ENCODE peak calls at places on chromosomes 4 and X, in six cellular contexts. C is neuronal stem cell, L is mesendoderm, B is H9, J is H1, H is mesenchymal stem cell. V is an unnamed sample.

GRCh38 chrX:103919336-103919682 is 43.1 kb upstream of the TMSB15B start:
- DNase-seq in J (no peak), H (peak), C (no peak), B (no peak), L (no peak), V (peak)

GRCh38 chr4:158111241-158111640 is 61.6 kb downstream of the GASK1B start:
- DNase-seq in J (no peak), C (no peak), H (no peak), B (no peak), L (no peak), V (peak)

GRCh38 chrX:104098151-104098808 is 14.0 kb upstream of the ZCCHC18 start:
- DNase-seq in L (peak), C (peak), H (peak), B (no peak), J (no peak), V (peak)

GRCh38 chr4:56293121-56293520 is 94.2 kb downstream of the AASDH start:
- DNase-seq in B (no peak), L (no peak), C (no peak), H (no peak), J (no peak), V (no peak)

GRCh38 chrX:110853610-110854009 is 58.0 kb upstream of the CHRDL1 start:
- DNase-seq in H (peak), C (no peak), J (no peak), L (peak), B (peak), V (no peak)

GRCh38 chr4:154332681-154333421 is 158.7 kb downstream of the DCHS2 start:
- DNase-seq in H (peak), B (peak), J (peak), C (no peak), L (peak), V (peak)

GRCh38 chrX:38803286-38803608 is 2.0 kb downstream of the MID1IP1 start:
- DNase-seq in B (no peak), L (no peak), H (no peak), C (no peak), J (no peak), V (no peak)

GRCh38 chr4:155687380-155687982 is 20.8 kb downstream of the GUCY1A1 start:
- DNase-seq in C (no peak), H (no peak), B (no peak), J (no peak), L (no peak), V (no peak)

GRCh38 chr4:117983541-117984451 is 50.5 kb upstream of the NDST3 start:
- DNase-seq in H (peak), L (no peak), J (no peak), B (no peak), C (no peak), V (peak)

GRCh38 chr4:70927502-70928139 is 25.5 kb downstream of the MOB1B start:
- DNase-seq in J (no peak), H (no peak), L (no peak), B (no peak), C (no peak), V (no peak)

GRCh38 chr4:170090667-170091052 is 904 bp upstream of the AADAT start:
- DNase-seq in J (no peak), H (peak), B (no peak), C (no peak), L (peak), V (peak)

GRCh38 chrX:129737921-129738320 is 858 bp upstream of the XPNPEP2 start:
- DNase-seq in C (no peak), L (no peak), J (no peak), H (peak), B (no peak), V (peak)

GRCh38 chr4:165131247-165131832 is 18.7 kb upstream of the TMEM192 start:
- DNase-seq in B (peak), L (peak), C (peak), H (peak), J (peak), V (peak)

GRCh38 chrX:155068165-155068564 is 2.8 kb downstream of the CMC4 start:
- DNase-seq in J (no peak), H (peak), L (no peak), C (no peak), B (no peak), V (peak)

GRCh38 chr4:134952775-134953174 is 751.2 kb upstream of the PABPC4L start:
- DNase-seq in J (no peak), L (no peak), B (no peak), C (no peak), H (no peak), V (no peak)

GRCh38 chr4:76341063-76341462 is 34.5 kb downstream of the STBD1 start:
- DNase-seq in L (no peak), B (no peak), C (no peak), H (peak), J (no peak), V (peak)

GRCh38 chr4:121154103-121154515 is 10.0 kb downstream of the TNIP3 start:
- DNase-seq in H (no peak), B (no peak), J (no peak), L (no peak), C (no peak), V (no peak)

GRCh38 chrX:5870238-5870637 is 358.4 kb downstream of the NLGN4X start:
- DNase-seq in H (peak), J (no peak), C (no peak), B (no peak), L (no peak), V (no peak)

GRCh38 chr4:41964401-41964800 is 17.2 kb upstream of the DCAF4L1 start:
- DNase-seq in L (no peak), C (no peak), H (no peak), J (no peak), B (no peak), V (no peak)

GRCh38 chr4:183503497-183504063 is 1.3 kb upstream of the ING2 start:
- DNase-seq in C (no peak), J (no peak), B (no peak), L (no peak), H (no peak), V (no peak)

GRCh38 chrX:146707781-146708180 is 101.8 kb upstream of the CXorf51B start:
- DNase-seq in H (no peak), C (no peak), L (peak), J (peak), B (peak), V (no peak)

GRCh38 chr4:17613761-17614415 is 553 bp upstream of the MED28 start:
- DNase-seq in H (peak), B (no peak), C (peak), L (no peak), J (no peak), V (peak)

GRCh38 chrX:136619889-136620505 is 28.0 kb upstream of the CD40LG start:
- DNase-seq in L (no peak), H (no peak), B (no peak), J (no peak), C (no peak), V (no peak)

GRCh38 chr4:95742179-95742578 is 97.7 kb upstream of the PDHA2 start:
- DNase-seq in B (no peak), J (no peak), H (no peak), L (no peak), C (no peak), V (no peak)

DNA sequence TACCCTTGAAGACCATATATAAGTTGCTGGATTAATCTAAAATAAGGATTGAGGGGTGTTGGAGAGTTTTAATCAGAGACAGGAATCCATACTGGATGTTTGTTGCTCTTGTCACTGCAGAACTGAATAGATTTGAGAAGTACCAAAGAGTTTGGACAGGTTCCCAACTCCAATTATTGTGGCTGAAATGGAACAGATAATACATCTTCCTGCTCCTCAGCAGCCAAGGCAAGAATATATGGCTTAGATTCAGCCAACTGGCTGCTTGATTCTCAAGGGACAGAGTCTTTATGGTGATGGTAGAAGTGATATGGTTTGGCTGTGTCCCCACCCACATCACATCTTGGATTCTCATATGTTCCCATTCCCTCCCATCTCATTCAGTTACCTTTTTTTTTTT is 97.0 kb upstream of the PDHA2 start:
- DNase-seq in J (no peak), L (no peak), B (no peak), H (no peak), C (no peak), V (no peak)
- H2BK15ac ChIP-seq in J (no peak), L (no peak), B (no peak), H (no peak), C (no peak), V (no peak)

GRCh38 chr4:139039044-139039443 is 23.5 kb downstream of the NOCT start:
- DNase-seq in J (no peak), B (no peak), L (no peak), C (no peak), H (no peak), V (no peak)

GRCh38 chr4:139042981-139043460 is 27.4 kb downstream of the NOCT start:
- DNase-seq in H (no peak), B (no peak), J (no peak), L (no peak), C (no peak), V (peak)
- H2BK15ac ChIP-seq in H (no peak), B (no peak), J (no peak), L (no peak), C (no peak), V (no peak)

GRCh38 chrX:56762220-56762619 is 33.2 kb downstream of the NBDY start:
- DNase-seq in J (no peak), C (no peak), L (no peak), B (no peak), H (no peak), V (no peak)
- H2BK15ac ChIP-seq in J (no peak), C (no peak), L (no peak), B (no peak), H (no peak), V (no peak)

GRCh38 chr4:136336479-136336878 is 1195.8 kb downstream of the PCDH18 start:
- DNase-seq in H (no peak), L (no peak), J (no peak), C (no peak), B (no peak), V (no peak)

GRCh38 chr4:136342666-136343065 is 1189.6 kb downstream of the PCDH18 start:
- DNase-seq in L (no peak), H (no peak), J (no peak), B (no peak), C (no peak), V (no peak)

DNA sequence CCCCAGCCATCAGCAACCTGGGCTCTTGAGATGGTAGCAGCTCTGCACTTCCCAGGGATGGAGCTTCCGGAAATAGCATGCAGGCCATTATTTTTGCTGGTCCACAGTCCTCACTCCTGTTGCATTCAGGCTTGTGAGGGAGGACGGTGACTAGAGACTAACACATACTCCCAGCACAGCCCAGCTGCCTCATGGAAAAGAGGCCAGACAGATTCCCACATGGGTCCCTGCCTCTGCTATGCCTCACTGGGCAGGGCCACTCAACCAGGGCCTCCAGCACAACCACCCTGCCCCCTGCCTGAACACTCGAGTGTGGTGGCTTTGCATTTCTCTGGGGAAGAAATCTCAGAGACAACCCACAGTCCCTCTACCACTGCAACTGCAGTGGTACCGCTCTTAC is 1195.1 kb downstream of the PCDH18 start:
- DNase-seq in J (no peak), C (no peak), L (no peak), B (no peak), H (no peak), V (no peak)
- H2BK15ac ChIP-seq in J (no peak), C (no peak), L (no peak), B (no peak), H (no peak), V (no peak)

GRCh38 chr4:29710519-29710918 is 1009.6 kb upstream of the PCDH7 start:
- DNase-seq in C (no peak), J (no peak), B (no peak), H (no peak), L (no peak), V (peak)
- H2BK15ac ChIP-seq in C (no peak), J (no peak), B (no peak), H (no peak), L (no peak), V (peak)

GRCh38 chrX:28408017-28408723 is 179.1 kb upstream of the IL1RAPL1 start:
- DNase-seq in H (no peak), J (no peak), B (no peak), L (no peak), C (no peak), V (no peak)
- H2BK15ac ChIP-seq in H (no peak), J (no peak), B (no peak), L (no peak), C (no peak), V (no peak)

GRCh38 chr4:159239534-159239933 is 136.7 kb downstream of the RAPGEF2 start:
- DNase-seq in H (no peak), C (no peak), J (no peak), B (no peak), L (no peak), V (no peak)

GRCh38 chr4:159242427-159242826 is 139.5 kb downstream of the RAPGEF2 start:
- DNase-seq in L (no peak), H (no peak), C (no peak), B (no peak), J (no peak), V (no peak)

GRCh38 chr4:159237975-159238374 is 135.1 kb downstream of the RAPGEF2 start:
- DNase-seq in H (no peak), B (no peak), L (no peak), C (no peak), J (no peak), V (no peak)

GRCh38 chr4:159238631-159239030 is 135.8 kb downstream of the RAPGEF2 start:
- DNase-seq in J (no peak), H (no peak), B (no peak), C (no peak), L (no peak), V (no peak)

GRCh38 chr4:159240690-159241089 is 137.8 kb downstream of the RAPGEF2 start:
- DNase-seq in H (peak), J (no peak), C (no peak), L (no peak), B (no peak), V (peak)
- H2BK15ac ChIP-seq in H (no peak), J (no peak), C (no peak), L (no peak), B (no peak), V (no peak)